ENCODE peak calls at places on chromosomes 12 and 14, in six cellular contexts. E is Panc1, W is gastrocnemius medialis, Q is heart left ventricle, Y is ureter, V is uterus. R is an unnamed sample.

GRCh38 chr14:75615200-75615599 is 36.8 kb downstream of the FLVCR2 start:
- DNase-seq in E (no peak), W (no peak), Q (no peak), Y (no peak), V (no peak), R (no peak)

GRCh38 chr12:56695327-56696101 is 7.4 kb upstream of the PTGES3 start:
- DNase-seq in E (no peak), W (no peak), Q (no peak), Y (no peak), V (no peak), R (no peak)

GRCh38 chr14:52911904-52912303 is 38.9 kb downstream of the FERMT2 start:
- DNase-seq in E (no peak), W (no peak), Q (no peak), Y (no peak), V (no peak), R (no peak)

GRCh38 chr12:89225808-89226368 is 126.4 kb downstream of the DUSP6 start:
- DNase-seq in E (no peak), W (peak; percentile 11), Q (no peak), Y (peak; percentile 74), V (no peak), R (no peak)

GRCh38 chr14:75450381-75451276 is 22.8 kb downstream of the JDP2 start:
- DNase-seq in E (no peak), W (peak; percentile 83), Q (peak; percentile 78), Y (no peak), V (peak; percentile 64), R (no peak)

GRCh38 chr12:56146492-56147460 is 5.6 kb upstream of the MYL6B start:
- DNase-seq in E (no peak), W (no peak), Q (no peak), Y (no peak), V (no peak), R (no peak)

GRCh38 chr12:4450551-4451112 is 5.0 kb upstream of the FGF6 start:
- DNase-seq in E (no peak), W (peak; percentile 82), Q (no peak), Y (no peak), V (no peak), R (no peak)

GRCh38 chr12:24909667-24910066 is 39.2 kb downstream of the BCAT1 start:
- DNase-seq in E (peak; percentile 77), W (no peak), Q (no peak), Y (no peak), V (no peak), R (no peak)

GRCh38 chr14:99052467-99052866 is 219.5 kb downstream of the BCL11B start:
- DNase-seq in E (no peak), W (no peak), Q (no peak), Y (no peak), V (no peak), R (no peak)

GRCh38 chr14:87449016-87449415 is 544.0 kb downstream of the GALC start:
- DNase-seq in E (no peak), W (no peak), Q (no peak), Y (no peak), V (no peak), R (no peak)

GRCh38 chr12:53120685-53121525 is 17.6 kb downstream of the SOAT2 start:
- DNase-seq in E (no peak), W (no peak), Q (no peak), Y (no peak), V (no peak), R (no peak)

GRCh38 chr14:90276627-90277367 is 20.4 kb downstream of the PSMC1 start:
- DNase-seq in E (no peak), W (no peak), Q (no peak), Y (no peak), V (no peak), R (no peak)

GRCh38 chr14:51182166-51182565 is 57.9 kb upstream of the TMX1 start:
- DNase-seq in E (no peak), W (no peak), Q (no peak), Y (no peak), V (no peak), R (no peak)

GRCh38 chr12:126051611-126052107 is 986.4 kb downstream of the AACS start:
- DNase-seq in E (no peak), W (no peak), Q (no peak), Y (no peak), V (no peak), R (no peak)

GRCh38 chr14:29868000-29868399 is 59.6 kb downstream of the PRKD1 start:
- DNase-seq in E (no peak), W (no peak), Q (no peak), Y (no peak), V (no peak), R (no peak)

GRCh38 chr12:31526158-31526546 is 64.8 kb downstream of the DENND5B start:
- DNase-seq in E (no peak), W (no peak), Q (no peak), Y (no peak), V (no peak), R (no peak)

GRCh38 chr12:80977356-80977755 is 39.6 kb upstream of the LIN7A start:
- DNase-seq in E (no peak), W (no peak), Q (no peak), Y (no peak), V (no peak), R (no peak)

GRCh38 chr12:55955800-55956508 is 9.9 kb downstream of the PMEL start:
- DNase-seq in E (no peak), W (no peak), Q (no peak), Y (peak; percentile 75), V (no peak), R (peak; percentile 54)

GRCh38 chr12:95336387-95337067 is 118.9 kb downstream of the VEZT start:
- DNase-seq in E (peak; percentile 42), W (peak; percentile 55), Q (peak; percentile 71), Y (peak; percentile 86), V (peak; percentile 70), R (peak; percentile 88)

GRCh38 chr12:21149849-21150248 is 18.9 kb downstream of the SLCO1B1 start:
- DNase-seq in E (no peak), W (no peak), Q (no peak), Y (no peak), V (no peak), R (no peak)

GRCh38 chr12:115176741-115177400 is 492.9 kb upstream of the TBX3 start:
- DNase-seq in E (no peak), W (no peak), Q (no peak), Y (no peak), V (no peak), R (no peak)

GRCh38 chr12:51855586-51856428 is 7.3 kb upstream of the FIGNL2 start:
- DNase-seq in E (no peak), W (no peak), Q (no peak), Y (no peak), V (no peak), R (no peak)

GRCh38 chr12:131210506-131211278 is 257.0 kb downstream of the ADGRD1 start:
- DNase-seq in E (no peak), W (no peak), Q (no peak), Y (peak; percentile 32), V (no peak), R (no peak)

GRCh38 chr12:72246370-72246769 is 25.8 kb upstream of the TRHDE start:
- DNase-seq in E (no peak), W (no peak), Q (no peak), Y (no peak), V (no peak), R (no peak)

GRCh38 chr12:105418821-105419291 is 88.4 kb downstream of the C12orf75 start:
- DNase-seq in E (no peak), W (no peak), Q (no peak), Y (no peak), V (no peak), R (no peak)

GRCh38 chr12:79692249-79692619 is 1.5 kb upstream of the PAWR start:
- DNase-seq in E (no peak), W (no peak), Q (no peak), Y (no peak), V (no peak), R (no peak)

GRCh38 chr12:10182662-10183061 is 3.8 kb downstream of the TMEM52B start:
- DNase-seq in E (no peak), W (no peak), Q (no peak), Y (no peak), V (no peak), R (no peak)

GRCh38 chr14:60067911-60068310 is 23.8 kb upstream of the PCNX4 start:
- DNase-seq in E (no peak), W (no peak), Q (no peak), Y (no peak), V (no peak), R (no peak)

GRCh38 chr14:59829469-59829868 is 41.1 kb downstream of the RTN1 start:
- DNase-seq in E (no peak), W (no peak), Q (no peak), Y (no peak), V (no peak), R (no peak)

GRCh38 chr12:119615518-119616475 is 22.2 kb downstream of the TMEM233 start:
- DNase-seq in E (no peak), W (peak; percentile 68), Q (no peak), Y (no peak), V (no peak), R (no peak)

GRCh38 chr14:77212933-77213656 is 31.5 kb downstream of the TMEM63C start:
- DNase-seq in E (peak; percentile 25), W (no peak), Q (no peak), Y (no peak), V (no peak), R (peak; percentile 89)

GRCh38 chr12:78086553-78087362 is 256.1 kb downstream of the NAV3 start:
- DNase-seq in E (no peak), W (no peak), Q (no peak), Y (no peak), V (no peak), R (no peak)

GRCh38 chr14:96725232-96725631 is 72.0 kb upstream of the VRK1 start:
- DNase-seq in E (no peak), W (no peak), Q (no peak), Y (no peak), V (no peak), R (no peak)

GRCh38 chr12:52145941-52146821 is 45.6 kb downstream of the KRT80 start:
- DNase-seq in E (no peak), W (no peak), Q (peak; percentile 39), Y (no peak), V (no peak), R (no peak)

GRCh38 chr12:11795910-11796459 is 146.5 kb downstream of the ETV6 start:
- DNase-seq in E (peak; percentile 13), W (no peak), Q (no peak), Y (no peak), V (no peak), R (no peak)

GRCh38 chr12:109804820-109805761 is 28.1 kb downstream of the TRPV4 start:
- DNase-seq in E (peak; percentile 47), W (peak; percentile 25), Q (peak; percentile 83), Y (peak; percentile 74), V (peak; percentile 57), R (peak; percentile 91)

GRCh38 chr12:55019784-55020183 is at the start of gene NEUROD4:
- DNase-seq in E (no peak), W (peak; percentile 7), Q (peak; percentile 61), Y (peak; percentile 58), V (no peak), R (peak; percentile 35)